ENCODE peak calls at places on chromosomes 4 and X, in four cellular contexts. H, D, L and G are unnamed samples.
A peak's percentile ranks its signal among the peaks of the same experiment; 100 is the strongest.

GRCh38 chr4:124262211-124263179 is 450.0 kb downstream of the ANKRD50 start:
- DNase-seq in H (peak; percentile 88), D (peak; percentile 54), L (peak; percentile 53), G (peak; percentile 19)

GRCh38 chr4:5720157-5720850 is 9.3 kb downstream of the EVC start:
- DNase-seq in H (no peak), D (no peak), L (no peak), G (no peak)

GRCh38 chr4:94654714-94655113 is 103.0 kb upstream of the BMPR1B start:
- DNase-seq in H (no peak), D (no peak), L (no peak), G (peak; percentile 76)

GRCh38 chr4:75831856-75832405 is 70.3 kb downstream of the PPEF2 start:
- DNase-seq in H (no peak), D (no peak), L (no peak), G (no peak)

GRCh38 chr4:106019771-106020170 is 124.5 kb downstream of the NPNT start:
- DNase-seq in H (peak; percentile 27), D (no peak), L (no peak), G (no peak)

GRCh38 chrX:82585868-82586267 is 922.2 kb upstream of the POU3F4 start:
- DNase-seq in H (no peak), D (no peak), L (no peak), G (no peak)

GRCh38 chr4:45946699-45947098 is 177.2 kb downstream of the GABRG1 start:
- DNase-seq in H (no peak), D (no peak), L (no peak), G (no peak)

GRCh38 chr4:162229670-162230069 is 65.9 kb upstream of the FSTL5 start:
- DNase-seq in H (no peak), D (no peak), L (no peak), G (peak; percentile 3)

GRCh38 chrX:45621356-45622041 is 420.8 kb upstream of the DIPK2B start:
- DNase-seq in H (peak; percentile 80), D (no peak), L (no peak), G (no peak)

GRCh38 chrX:112512509-112512908 is 167.2 kb downstream of the LHFPL1 start:
- DNase-seq in H (peak; percentile 4), D (no peak), L (no peak), G (no peak)

GRCh38 chrX:100417671-100418070 is 7.6 kb upstream of the PCDH19 start:
- DNase-seq in H (no peak), D (no peak), L (no peak), G (no peak)

GRCh38 chr4:138311771-138312535 is 69.8 kb upstream of the SLC7A11 start:
- DNase-seq in H (peak; percentile 28), D (no peak), L (no peak), G (no peak)

GRCh38 chrX:33194289-33194688 is 17.1 kb downstream of the DMD start:
- DNase-seq in H (no peak), D (no peak), L (no peak), G (no peak)

GRCh38 chr4:65825121-65825520 is 154.8 kb upstream of the EPHA5 start:
- DNase-seq in H (peak; percentile 0), D (no peak), L (no peak), G (peak; percentile 1)

GRCh38 chrX:150508461-150509367 is 59.7 kb upstream of the MTM1 start:
- DNase-seq in H (peak; percentile 10), D (no peak), L (no peak), G (no peak)

GRCh38 chr4:155099231-155099630 is 109.2 kb upstream of the NPY2R start:
- DNase-seq in H (no peak), D (no peak), L (no peak), G (no peak)

GRCh38 chrX:38860106-38861013 is 59.1 kb downstream of the MID1IP1 start:
- DNase-seq in H (no peak), D (no peak), L (no peak), G (no peak)

GRCh38 chr4:22787753-22788389 is 95.1 kb downstream of the GBA3 start:
- DNase-seq in H (no peak), D (no peak), L (no peak), G (no peak)

GRCh38 chr4:8269535-8270417 is at the start of gene HTRA3:
- DNase-seq in H (peak; percentile 31), D (no peak), L (no peak), G (no peak)

GRCh38 chrX:25012433-25012735 is 3.4 kb downstream of the ARX start:
- DNase-seq in H (no peak), D (no peak), L (no peak), G (no peak)

GRCh38 chr4:101670897-101671296 is 119.6 kb upstream of the BANK1 start:
- DNase-seq in H (no peak), D (no peak), L (no peak), G (no peak)

GRCh38 chrX:133482345-133483041 is 67.2 kb upstream of the GPC4 start:
- DNase-seq in H (peak; percentile 52), D (no peak), L (no peak), G (no peak)

GRCh38 chrX:46268429-46268828 is 276.8 kb downstream of the ZNF674 start:
- DNase-seq in H (no peak), D (no peak), L (peak; percentile 11), G (peak; percentile 13)

GRCh38 chr4:108427946-108428345 is 192.4 kb upstream of the RPL34 start:
- DNase-seq in H (peak; percentile 53), D (no peak), L (no peak), G (no peak)

GRCh38 chr4:181870326-181870725 is 372.9 kb upstream of the TENM3 start:
- DNase-seq in H (peak; percentile 79), D (no peak), L (no peak), G (no peak)

GRCh38 chrX:140190441-140191108 is 225.3 kb upstream of the CXorf66 start:
- DNase-seq in H (no peak), D (no peak), L (no peak), G (no peak)

GRCh38 chrX:153381684-153382532 is 19.2 kb downstream of the PNMA6E start:
- DNase-seq in H (peak; percentile 81), D (peak; percentile 63), L (peak; percentile 59), G (peak; percentile 50)

GRCh38 chr4:90444904-90445303 is 317.7 kb downstream of the CCSER1 start:
- DNase-seq in H (no peak), D (no peak), L (no peak), G (no peak)

GRCh38 chr4:73870778-73871177 is 1.6 kb downstream of the CXCL1 start:
- DNase-seq in H (no peak), D (no peak), L (no peak), G (no peak)

GRCh38 chr4:21304061-21304541 is 603.8 kb downstream of the PACRGL start:
- DNase-seq in H (no peak), D (no peak), L (no peak), G (no peak)

GRCh38 chrX:47831788-47832187 is 4.9 kb upstream of the ZNF81 start:
- DNase-seq in H (peak; percentile 18), D (peak; percentile 38), L (peak; percentile 29), G (peak; percentile 58)

GRCh38 chr4:115851918-115852766 is 738.7 kb upstream of the NDST4 start:
- DNase-seq in H (no peak), D (peak; percentile 6), L (peak; percentile 53), G (no peak)

GRCh38 chr4:26406346-26406975 is 83.8 kb downstream of the CCKAR start:
- DNase-seq in H (peak; percentile 36), D (no peak), L (no peak), G (no peak)

GRCh38 chr4:125303058-125303457 is 11.7 kb upstream of the FAT4 start:
- DNase-seq in H (peak; percentile 77), D (no peak), L (no peak), G (no peak)

GRCh38 chrX:80431502-80431832 is 11.2 kb downstream of the TENT5D start:
- DNase-seq in H (no peak), D (no peak), L (no peak), G (no peak)

GRCh38 chr4:124943145-124943889 is 230.8 kb upstream of the ANKRD50 start:
- DNase-seq in H (no peak), D (no peak), L (no peak), G (no peak)

DNA sequence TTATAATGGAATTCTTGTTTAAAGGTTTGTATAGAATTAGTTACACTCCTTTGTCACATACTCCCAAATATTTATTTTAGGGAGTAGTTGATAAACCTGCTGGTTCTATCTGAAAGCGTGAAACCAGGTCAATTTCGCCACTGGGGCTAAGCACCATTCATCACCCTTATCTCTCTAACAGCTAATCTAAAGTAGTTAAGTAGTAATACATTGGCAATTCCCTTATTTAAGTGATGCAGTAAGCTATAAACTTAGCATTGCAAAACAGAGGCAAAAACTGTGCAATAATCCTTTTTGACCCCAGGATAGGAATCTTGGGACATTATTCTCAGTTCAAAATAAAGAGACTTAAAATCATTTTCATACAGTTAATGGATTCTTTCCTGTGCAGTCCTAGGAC is 33.7 kb upstream of the PTPN13 start:
- DNase-seq in H (no peak), D (no peak), L (no peak), G (no peak)
- TF ChIP-seq MAZ in H (no peak), D (no peak), L (no peak), G (no peak)

GRCh38 chr4:81130569-81130968 is 84.5 kb downstream of the PRKG2 start:
- DNase-seq in H (no peak), D (no peak), L (no peak), G (no peak)
- TF ChIP-seq MAZ in H (no peak), D (no peak), L (no peak), G (no peak)

GRCh38 chr4:177810210-177810609 is 368.0 kb upstream of the AGA start:
- DNase-seq in H (no peak), D (no peak), L (no peak), G (no peak)
- TF ChIP-seq MAZ in H (no peak), D (no peak), L (no peak), G (no peak)

GRCh38 chr4:119706804-119707203 is 78.2 kb upstream of the PDE5A start:
- DNase-seq in H (no peak), D (no peak), L (no peak), G (no peak)
- TF ChIP-seq MAZ in H (no peak), D (no peak), L (no peak), G (no peak)

DNA sequence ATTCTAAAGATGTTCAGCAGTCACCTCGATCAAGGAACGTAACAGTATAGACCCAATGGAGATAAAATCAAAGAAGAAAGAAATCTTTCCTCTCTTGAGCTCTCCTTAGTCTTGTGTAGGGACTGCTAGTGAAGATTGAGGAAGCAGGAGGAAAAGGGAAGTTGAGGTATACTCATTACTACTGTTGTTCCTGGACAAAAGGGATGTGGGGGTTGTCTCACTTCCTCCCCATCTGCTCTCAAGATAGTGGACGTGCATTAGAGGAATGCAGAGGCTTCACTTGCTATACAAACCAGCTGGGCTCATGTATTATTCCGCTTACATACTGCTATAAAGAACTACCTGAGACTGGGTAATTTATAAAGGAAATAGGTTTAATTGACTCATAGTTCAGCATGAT is 208.9 kb upstream of the ARHGEF9 start:
- DNase-seq in H (no peak), D (no peak), L (no peak), G (no peak)
- TF ChIP-seq MAZ in H (no peak), D (no peak), L (no peak), G (no peak)